ENCODE peak calls at places on chromosomes 4 and X, in four cellular contexts. O is activated naive CD4-positive, alpha-beta T cell treated with Interleukin-2 at 50 U/mL for 16 hours; J is fibroblast of pulmonary artery; C is stimulated activated naive B cell treated with anti-CD40 and anti-IgM and Interleukin-4, amounts not matched to agents 10 μg/mL and 1 μg/mL and 100 μg/mL, for 72 hours. P is an unnamed sample.

GRCh38 chr4:106806158-106806797 is 229.8 kb downstream of the DKK2 start:
- DNase-seq in C (no peak), J (no peak), O (no peak), P (no peak)

GRCh38 chrX:136839196-136839595 is 41.3 kb downstream of the RBMX start:
- DNase-seq in O (no peak), J (no peak), C (no peak), P (no peak)

GRCh38 chr4:6435010-6435409 is 37.4 kb downstream of the PPP2R2C start:
- DNase-seq in J (no peak), O (no peak), C (no peak), P (no peak)

GRCh38 chr4:107034982-107035710 is 967 bp downstream of the DKK2 start:
- DNase-seq in J (no peak), C (no peak), O (peak), P (no peak)

GRCh38 chr4:155888171-155888570 is 15.3 kb upstream of the TDO2 start:
- DNase-seq in C (no peak), O (no peak), J (no peak), P (no peak)

GRCh38 chr4:53015681-53016080 is 153.6 kb downstream of the RASL11B start:
- DNase-seq in O (no peak), J (peak), C (no peak), P (peak)

GRCh38 chrX:1386338-1387127 is 5.4 kb downstream of the SLC25A6 start:
- DNase-seq in J (no peak), O (no peak), C (no peak), P (no peak)

GRCh38 chr4:128653514-128654420 is 155.7 kb upstream of the JADE1 start:
- DNase-seq in C (no peak), O (no peak), J (peak), P (peak)

GRCh38 chrX:17814557-17814956 is 46.5 kb downstream of the RAI2 start:
- DNase-seq in C (no peak), O (no peak), J (peak), P (no peak)

GRCh38 chr4:7651461-7651921 is 216.8 kb upstream of the PSAPL1 start:
- DNase-seq in J (no peak), O (no peak), C (no peak), P (no peak)

GRCh38 chr4:152536545-152537182 is 772 bp upstream of the FBXW7 start:
- DNase-seq in O (no peak), J (peak), C (no peak), P (no peak)

P was measured in NCI-H2029.